ENCODE peak calls at places on chromosome 7, in six cellular contexts. D is CD4-positive, alpha-beta T cell; L is AML-193; T is foreskin fibroblast; U is right lobe of liver; O is GM19239. V is an unnamed sample.

GRCh38 chr7:152899004-152899403 is 139.5 kb downstream of the ACTR3B start:
- DNase-seq in U (no peak), O (no peak), L (no peak), T (no peak), D (no peak), V (no peak)

GRCh38 chr7:149261321-149261828 is 621 bp upstream of the ZNF783 start:
- DNase-seq in L (peak), T (peak), U (no peak), O (no peak), D (no peak), V (no peak)

GRCh38 chr7:140062118-140062527 is 628 bp downstream of the PARP12 start:
- DNase-seq in D (peak), L (no peak), U (peak), T (no peak), O (peak), V (no peak)

GRCh38 chr7:139011373-139011772 is 24.5 kb downstream of the ZC3HAV1L start:
- DNase-seq in L (no peak), D (no peak), T (no peak), O (no peak), U (no peak), V (no peak)

GRCh38 chr7:576524-577277 is 57.1 kb upstream of the PDGFA start:
- DNase-seq in O (no peak), T (no peak), L (no peak), D (no peak), U (no peak), V (no peak)

GRCh38 chr7:70582921-70583895 is 548.7 kb upstream of the GALNT17 start:
- DNase-seq in U (no peak), L (no peak), T (no peak), D (no peak), O (no peak), V (no peak)

GRCh38 chr7:148697256-148697841 is 1.4 kb upstream of the CUL1 start:
- DNase-seq in U (no peak), T (peak), L (peak), O (no peak), D (no peak), V (no peak)

GRCh38 chr7:95596183-95597135 is at the start of gene PDK4:
- DNase-seq in L (no peak), D (no peak), U (peak), O (no peak), T (peak), V (no peak)

GRCh38 chr7:64882341-64883112 is 20.5 kb upstream of the ZNF273 start:
- DNase-seq in T (no peak), U (peak), D (no peak), L (no peak), O (no peak), V (peak)

GRCh38 chr7:35593896-35594295 is 101.0 kb downstream of the HERPUD2 start:
- DNase-seq in O (peak), D (no peak), U (no peak), L (peak), T (no peak), V (no peak)

GRCh38 chr7:1666779-1667565 is 3.1 kb upstream of the ELFN1 start:
- DNase-seq in D (no peak), T (no peak), L (no peak), U (no peak), O (no peak), V (no peak)

GRCh38 chr7:30933124-30933893 is 21.7 kb downstream of the AQP1 start:
- DNase-seq in T (no peak), D (no peak), O (no peak), U (no peak), L (no peak), V (no peak)

GRCh38 chr7:149330914-149331567 is 69.0 kb downstream of the ZNF783 start:
- DNase-seq in U (no peak), D (no peak), T (no peak), L (no peak), O (no peak), V (no peak)

GRCh38 chr7:34748244-34749039 is 90.4 kb downstream of the NPSR1 start:
- DNase-seq in L (no peak), D (no peak), U (peak), O (no peak), T (peak), V (no peak)

GRCh38 chr7:106070201-106070551 is 41.9 kb downstream of the SYPL1 start:
- DNase-seq in O (no peak), L (no peak), U (peak), D (no peak), T (no peak), V (peak)

GRCh38 chr7:69276011-69276729 is 322.1 kb upstream of the AUTS2 start:
- DNase-seq in L (no peak), D (no peak), O (no peak), T (no peak), U (no peak), V (no peak)

GRCh38 chr7:63067897-63068585 is 930.6 kb upstream of the ZNF722 start:
- DNase-seq in L (no peak), O (no peak), T (no peak), D (no peak), U (no peak), V (no peak)

GRCh38 chr7:74709880-74710671 is 52.6 kb downstream of the GTF2I start:
- DNase-seq in T (no peak), O (no peak), L (no peak), U (no peak), D (no peak), V (no peak)

GRCh38 chr7:50473531-50473930 is 23.4 kb upstream of the FIGNL1 start:
- DNase-seq in O (no peak), L (no peak), D (no peak), T (no peak), U (no peak), V (no peak)

GRCh38 chr7:65804887-65805286 is 68.0 kb upstream of the VKORC1L1 start:
- DNase-seq in D (no peak), U (no peak), O (no peak), L (no peak), T (no peak), V (no peak)

GRCh38 chr7:90225601-90226000 is 14.1 kb downstream of the STEAP2 start:
- DNase-seq in U (no peak), T (no peak), O (no peak), D (no peak), L (no peak), V (no peak)

GRCh38 chr7:77903597-77903996 is 105.0 kb downstream of the PHTF2 start:
- DNase-seq in U (no peak), O (no peak), T (peak), L (peak), D (no peak), V (no peak)

GRCh38 chr7:114070246-114070645 is 151.4 kb upstream of the PPP1R3A start:
- DNase-seq in T (no peak), L (peak), O (no peak), D (no peak), U (no peak), V (no peak)

GRCh38 chr7:5602734-5603133 is 178.7 kb downstream of the RNF216 start:
- DNase-seq in U (no peak), D (no peak), T (no peak), L (no peak), O (no peak), V (no peak)

GRCh38 chr7:150912427-150912826 is 60.1 kb downstream of the AOC1 start:
- DNase-seq in D (no peak), U (no peak), O (no peak), L (no peak), T (no peak), V (no peak)

GRCh38 chr7:149815121-149815520 is 23.1 kb upstream of the ZNF862 start:
- DNase-seq in D (no peak), L (no peak), U (no peak), O (no peak), T (no peak), V (no peak)

V was measured in cerebellar nuclear complex.